ENCODE peak calls at places on chromosomes 7 and 10, in eight cellular contexts. A is MV-4-11; G is right lobe of liver; T is WTC11; L is iris pigment epithelial cell; E is naive thymus-derived CD8-positive, alpha-beta T cell; S is activated T-helper 9 cell treated with anti-CD3 and anti-CD28 coated beads, Interleukin-2, amount 50 U/mL, for 16 hours; R is HEK293T. C is an unnamed sample.

GRCh38 chr10:18501610-18502009 is 149.8 kb downstream of the NSUN6 start:
- DNase-seq in L (no peak), T (no peak), E (no peak), R (no peak), A (no peak), G (no peak), S (no peak), C (no peak)

GRCh38 chr7:5693529-5693928 is 87.9 kb downstream of the RNF216 start:
- DNase-seq in L (peak), S (no peak), T (no peak), E (no peak), R (no peak), G (no peak), A (peak), C (peak)

GRCh38 chr10:36676321-36677169 is 448.9 kb upstream of the ANKRD30A start:
- DNase-seq in R (no peak), G (no peak), E (no peak), S (no peak), T (no peak), L (peak), A (peak), C (no peak)

GRCh38 chr7:101581891-101582290 is 47.2 kb downstream of the MYL10 start:
- DNase-seq in T (no peak), E (no peak), G (no peak), R (no peak), S (no peak), L (no peak), A (no peak), C (no peak)

GRCh38 chr10:90289037-90289436 is 568.8 kb downstream of the HTR7 start:
- DNase-seq in S (no peak), E (no peak), L (peak), R (no peak), A (peak), T (no peak), G (no peak), C (peak)

GRCh38 chr7:22849158-22849557 is 26.5 kb upstream of the TOMM7 start:
- DNase-seq in G (no peak), A (no peak), L (no peak), R (no peak), E (no peak), T (no peak), S (no peak), C (no peak)

GRCh38 chr10:101769541-101770180 is 6.3 kb downstream of the FGF8 start:
- DNase-seq in L (no peak), S (no peak), R (no peak), E (no peak), G (no peak), T (no peak), A (no peak), C (no peak)

GRCh38 chr7:24905996-24906770 is 73.8 kb downstream of the OSBPL3 start:
- DNase-seq in S (no peak), E (no peak), R (no peak), A (no peak), G (no peak), L (peak), T (no peak), C (no peak)

GRCh38 chr10:116696919-116697318 is 45.4 kb downstream of the HSPA12A start:
- DNase-seq in L (no peak), R (no peak), G (no peak), E (no peak), T (no peak), A (peak), S (no peak), C (no peak)

GRCh38 chr10:8473205-8473604 is 418.7 kb downstream of the GATA3 start:
- DNase-seq in E (peak), S (no peak), A (no peak), G (no peak), T (no peak), R (no peak), L (no peak), C (no peak)

GRCh38 chr7:98040626-98041025 is 50.6 kb upstream of the OCM2 start:
- DNase-seq in E (no peak), T (no peak), A (no peak), R (no peak), G (no peak), L (no peak), S (no peak), C (no peak)

GRCh38 chr7:32474008-32474407 is 16.2 kb downstream of the LSM5 start:
- DNase-seq in E (no peak), G (no peak), A (no peak), T (no peak), L (no peak), R (no peak), S (no peak), C (no peak)

GRCh38 chr10:55058800-55059199 is 257.8 kb upstream of the PCDH15 start:
- DNase-seq in A (no peak), R (no peak), E (no peak), G (no peak), T (no peak), L (no peak), S (no peak), C (no peak)

GRCh38 chr7:99386584-99387238 is 12.2 kb downstream of the ARPC1B start:
- DNase-seq in R (peak), E (peak), L (no peak), S (no peak), A (peak), T (no peak), G (no peak), C (peak)

GRCh38 chr7:40551685-40552576 is 417.1 kb downstream of the SUGCT start:
- DNase-seq in G (peak), L (peak), A (peak), R (no peak), T (no peak), E (no peak), S (no peak), C (peak)

GRCh38 chr7:34451923-34452322 is 206.1 kb upstream of the NPSR1 start:
- DNase-seq in T (no peak), G (no peak), A (no peak), S (no peak), L (peak), R (no peak), E (no peak), C (no peak)

GRCh38 chr10:15478429-15478828 is 107.3 kb upstream of the FAM171A1 start:
- DNase-seq in E (no peak), L (no peak), R (peak), S (no peak), G (no peak), T (no peak), A (no peak), C (no peak)

GRCh38 chr7:17781491-17782215 is 158.6 kb downstream of the SNX13 start:
- DNase-seq in R (no peak), S (no peak), G (no peak), E (no peak), A (no peak), L (peak), T (no peak), C (peak)

GRCh38 chr10:74871595-74872382 is 45.4 kb downstream of the KAT6B start:
- DNase-seq in L (no peak), R (no peak), S (no peak), T (no peak), E (no peak), A (no peak), G (no peak), C (no peak)

GRCh38 chr7:73352784-73353183 is 24.8 kb downstream of the FKBP6 start:
- DNase-seq in L (no peak), S (no peak), E (no peak), R (no peak), G (no peak), A (no peak), T (no peak), C (no peak)

GRCh38 chr7:127485482-127485881 is 93.0 kb upstream of the ZNF800 start:
- DNase-seq in A (no peak), E (no peak), R (no peak), S (no peak), T (no peak), G (no peak), L (no peak), C (no peak)

GRCh38 chr10:103057980-103058568 is 135.0 kb downstream of the NT5C2 start:
- DNase-seq in G (no peak), R (no peak), S (no peak), E (no peak), A (no peak), T (no peak), L (no peak), C (no peak)

GRCh38 chr10:21981118-21981517 is 22.4 kb downstream of the DNAJC1 start:
- DNase-seq in T (no peak), R (no peak), A (no peak), S (no peak), G (no peak), L (no peak), E (no peak), C (no peak)

C was measured in OCI-M1.